ENCODE peak calls at places on chromosome 2, in seven cellular contexts. J, P, V, Z, X, N and C are unnamed samples. For H3K4me1, the result is how much of the 10 kb centered on the place peaks cover.

GRCh38 chr2:169069341-169069740 is at the start of gene DHRS9:
- DNase-seq in J (no peak), Z (no peak), N (no peak), X (no peak), V (no peak), P (peak), C (peak)

GRCh38 chr2:158359846-158360245 is 96.7 kb downstream of the CCDC148 start:
- DNase-seq in P (peak), N (no peak), J (no peak), Z (no peak), V (no peak), X (no peak), C (peak)

GRCh38 chr2:73176205-73176880 is 26.0 kb upstream of the NOTO start:
- DNase-seq in J (no peak), Z (peak), V (no peak), X (peak), N (no peak), P (no peak), C (no peak)

GRCh38 chr2:85243101-85244072 is 84.4 kb downstream of the TGOLN2 start:
- DNase-seq in Z (peak), J (no peak), P (no peak), N (no peak), X (peak), V (no peak), C (no peak)

GRCh38 chr2:100810603-100811145 is 9.3 kb upstream of the NPAS2 start:
- DNase-seq in N (no peak), V (no peak), J (no peak), X (no peak), Z (no peak), P (no peak), C (no peak)

GRCh38 chr2:69464575-69464974 is 27.3 kb upstream of the NFU1 start:
- DNase-seq in J (no peak), Z (peak), V (no peak), X (peak), P (peak), N (peak), C (peak)

GRCh38 chr2:134201559-134201958 is 52.3 kb upstream of the MGAT5 start:
- DNase-seq in P (no peak), X (no peak), V (no peak), J (no peak), N (peak), Z (no peak), C (no peak)

GRCh38 chr2:144091622-144092021 is 428.3 kb downstream of the ZEB2 start:
- DNase-seq in V (no peak), X (no peak), J (no peak), Z (no peak), P (no peak), N (no peak), C (no peak)

GRCh38 chr2:3362686-3363085 is 14.9 kb downstream of the EIPR1 start:
- DNase-seq in J (no peak), V (no peak), X (no peak), P (no peak), N (no peak), Z (no peak), C (no peak)

GRCh38 chr2:85631316-85631715 is 15.3 kb downstream of the USP39 start:
- DNase-seq in J (no peak), X (no peak), Z (no peak), N (no peak), V (no peak), P (no peak), C (no peak)

GRCh38 chr2:234098675-234099195 is 48.2 kb downstream of the SPP2 start:
- DNase-seq in V (no peak), J (no peak), N (no peak), Z (no peak), X (no peak), P (no peak), C (no peak)

GRCh38 chr2:43067254-43068052 is 159.0 kb downstream of the ZFP36L2 start:
- DNase-seq in P (no peak), J (no peak), X (no peak), V (no peak), N (no peak), Z (peak), C (no peak)

GRCh38 chr2:55668956-55669355 is 24.7 kb downstream of the PNPT1 start:
- DNase-seq in P (no peak), J (no peak), Z (no peak), V (no peak), N (no peak), X (no peak), C (no peak)

GRCh38 chr2:204713211-204713610 is 167.9 kb downstream of the PARD3B start:
- DNase-seq in N (no peak), J (no peak), P (no peak), Z (no peak), V (no peak), X (no peak), C (no peak)

GRCh38 chr2:172000696-172001361 is 1.1 kb downstream of the METAP1D start:
- DNase-seq in X (no peak), P (no peak), N (no peak), J (no peak), Z (no peak), V (no peak), C (no peak)

GRCh38 chr2:27049422-27050280 is 1.8 kb upstream of the AGBL5 start:
- DNase-seq in Z (peak), N (peak), P (no peak), V (peak), X (no peak), J (no peak), C (no peak)

GRCh38 chr2:128241896-128242295 is 76.8 kb downstream of the HS6ST1 start:
- DNase-seq in X (no peak), J (no peak), P (no peak), N (no peak), V (no peak), Z (no peak), C (no peak)

GRCh38 chr2:230589497-230590015 is 123.1 kb upstream of the CAB39 start:
- DNase-seq in J (no peak), V (no peak), X (no peak), N (no peak), Z (no peak), P (no peak), C (no peak)

GRCh38 chr2:230592775-230593174 is 119.9 kb upstream of the CAB39 start:
- DNase-seq in V (no peak), X (no peak), J (no peak), Z (no peak), P (no peak), N (no peak), C (no peak)

GRCh38 chr2:230589025-230589424 is 123.6 kb upstream of the CAB39 start:
- DNase-seq in N (no peak), Z (no peak), J (no peak), P (no peak), V (no peak), X (no peak), C (no peak)

GRCh38 chr2:230591850-230592249 is 120.8 kb upstream of the CAB39 start:
- DNase-seq in J (no peak), V (no peak), Z (no peak), P (no peak), X (no peak), N (no peak), C (no peak)

GRCh38 chr2:230590333-230590732 is 122.3 kb upstream of the CAB39 start:
- DNase-seq in P (no peak), N (no peak), X (no peak), V (no peak), J (no peak), Z (no peak), C (no peak)
- H3K4me1 ChIP-seq in P (under half), N (under half), X (under half), V (under half), J (under half), Z (under half), C (under half)

DNA sequence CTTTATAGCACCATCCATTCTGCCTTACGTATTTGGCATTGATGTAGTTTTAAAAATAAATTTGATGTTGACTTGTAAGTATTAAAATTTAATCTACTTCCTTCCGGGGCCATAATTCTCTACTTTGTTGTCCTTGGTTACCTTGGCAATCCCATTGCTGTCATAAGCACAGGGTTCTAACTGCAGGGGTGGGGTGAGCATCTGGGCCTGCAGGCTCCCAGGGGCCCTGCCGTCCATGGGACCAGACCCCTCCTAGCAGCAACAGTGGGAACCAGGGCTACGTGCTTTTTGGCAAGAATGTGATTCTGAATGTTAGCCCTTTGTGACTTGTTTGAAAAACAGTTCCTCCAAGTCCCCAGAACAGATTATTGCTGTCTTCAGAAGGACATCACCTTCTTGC is 4.9 kb downstream of the ASAP2 start:
- DNase-seq in P (no peak), X (no peak), Z (no peak), V (no peak), N (no peak), J (no peak), C (no peak)
- H3K27ac ChIP-seq in P (no peak), X (no peak), Z (peak), V (no peak), N (no peak), J (peak), C (no peak)

GRCh38 chr2:65300772-65301711 is 73.4 kb downstream of the ACTR2 start:
- DNase-seq in J (peak), X (peak), V (peak), P (no peak), Z (no peak), N (peak), C (no peak)
- TF ChIP-seq CTCF in J (no peak), X (no peak), V (no peak), P (no peak), Z (no peak), N (no peak), C (no peak)

GRCh38 chr2:33217431-33217830 is 259.0 kb upstream of the RASGRP3 start:
- DNase-seq in X (no peak), J (no peak), P (no peak), Z (no peak), N (no peak), V (no peak), C (no peak)

GRCh38 chr2:33222309-33222708 is 254.1 kb upstream of the RASGRP3 start:
- DNase-seq in P (peak), N (no peak), Z (no peak), V (no peak), X (no peak), J (no peak), C (peak)

GRCh38 chr2:33220533-33220932 is 255.9 kb upstream of the RASGRP3 start:
- DNase-seq in X (no peak), V (no peak), Z (no peak), P (no peak), J (no peak), N (no peak), C (no peak)

GRCh38 chr2:33221046-33221784 is 255.2 kb upstream of the RASGRP3 start:
- DNase-seq in V (no peak), P (no peak), X (no peak), Z (no peak), N (no peak), J (no peak), C (no peak)

DNA sequence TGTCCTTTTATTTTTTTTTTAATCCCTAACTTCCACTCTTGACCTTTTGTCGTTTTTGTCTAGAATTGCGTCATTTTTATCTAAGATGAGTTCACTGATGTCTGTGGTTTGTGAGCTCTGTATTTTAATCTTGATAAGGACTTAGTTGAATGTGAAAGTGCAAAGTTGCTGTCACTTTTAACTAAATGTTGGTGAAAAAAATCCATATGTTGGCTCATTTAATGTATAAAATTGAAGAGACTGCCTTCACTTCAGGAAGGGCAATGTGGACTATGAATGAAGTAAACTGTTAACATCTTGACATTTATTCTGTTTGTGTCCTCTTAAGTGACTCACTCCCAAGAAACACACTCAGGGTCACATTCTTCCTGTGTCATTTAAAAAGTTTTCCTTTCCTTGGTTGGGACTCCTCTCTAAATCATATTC is 256.6 kb upstream of the RASGRP3 start:
- DNase-seq in Z (no peak), J (no peak), N (no peak), P (no peak), V (no peak), X (no peak), C (no peak)
- H3K4me1 ChIP-seq in Z (under half), J (half or more), N (under half), P (under half), V (under half), X (under half), C (under half)